ENCODE peak calls at places on chromosomes 4 and X, in seven cellular contexts. M, X, Z, D, O, A and U are unnamed samples.

GRCh38 chrX:44675364-44676024 is 132.8 kb upstream of the FUNDC1 start:
- DNase-seq in M (peak; percentile 89), X (peak; percentile 84), Z (peak; percentile 54), D (no peak), O (no peak), A (peak; percentile 69), U (peak; percentile 53)

GRCh38 chr4:146439999-146440398 is 81.7 kb downstream of the SLC10A7 start:
- DNase-seq in M (no peak), X (no peak), Z (no peak), D (no peak), O (no peak), A (no peak), U (no peak)

GRCh38 chr4:103032575-103032974 is 13.1 kb upstream of the SLC9B1 start:
- DNase-seq in M (no peak), X (peak; percentile 23), Z (no peak), D (no peak), O (no peak), A (no peak), U (no peak)

GRCh38 chr4:7083597-7084563 is 16.0 kb upstream of the GRPEL1 start:
- DNase-seq in M (no peak), X (no peak), Z (no peak), D (no peak), O (no peak), A (no peak), U (no peak)

GRCh38 chrX:150465856-150466775 is 102.3 kb upstream of the MTM1 start:
- DNase-seq in M (no peak), X (no peak), Z (no peak), D (no peak), O (no peak), A (no peak), U (no peak)

GRCh38 chr4:8307714-8308113 is 38.2 kb downstream of the HTRA3 start:
- DNase-seq in M (no peak), X (no peak), Z (no peak), D (no peak), O (no peak), A (no peak), U (no peak)

GRCh38 chr4:3858765-3859388 is 92.7 kb downstream of the ADRA2C start:
- DNase-seq in M (no peak), X (no peak), Z (no peak), D (no peak), O (no peak), A (no peak), U (no peak)

GRCh38 chr4:124564121-124564520 is 148.4 kb downstream of the ANKRD50 start:
- DNase-seq in M (no peak), X (peak; percentile 34), Z (no peak), D (no peak), O (no peak), A (no peak), U (no peak)

GRCh38 chr4:182144621-182145359 is 98.4 kb upstream of the TENM3 start:
- DNase-seq in M (no peak), X (peak; percentile 6), Z (peak; percentile 18), D (peak; percentile 41), O (no peak), A (no peak), U (no peak)

GRCh38 chr4:179989975-179990374 is 2253.2 kb upstream of the TENM3 start:
- DNase-seq in M (no peak), X (no peak), Z (no peak), D (no peak), O (peak; percentile 15), A (no peak), U (no peak)

GRCh38 chr4:36997727-36998126 is 246.8 kb upstream of the NWD2 start:
- DNase-seq in M (no peak), X (peak; percentile 19), Z (no peak), D (no peak), O (no peak), A (no peak), U (no peak)

GRCh38 chr4:4696521-4696920 is 154.7 kb upstream of the STX18 start:
- DNase-seq in M (no peak), X (no peak), Z (no peak), D (no peak), O (no peak), A (no peak), U (no peak)

GRCh38 chr4:34649716-34650115 is 1594.6 kb downstream of the ARAP2 start:
- DNase-seq in M (no peak), X (no peak), Z (no peak), D (no peak), O (no peak), A (no peak), U (no peak)

GRCh38 chrX:45771560-45772340 is 571.1 kb upstream of the DIPK2B start:
- DNase-seq in M (no peak), X (peak; percentile 77), Z (no peak), D (peak; percentile 24), O (no peak), A (no peak), U (peak; percentile 17)

GRCh38 chrX:124395145-124395858 is 48.9 kb downstream of the SH2D1A start:
- DNase-seq in M (no peak), X (no peak), Z (no peak), D (peak; percentile 2), O (no peak), A (no peak), U (no peak)

GRCh38 chrX:123215397-123216089 is 31.5 kb downstream of the GRIA3 start:
- DNase-seq in M (no peak), X (no peak), Z (no peak), D (no peak), O (no peak), A (no peak), U (no peak)

GRCh38 chr4:186570193-186570996 is 15.0 kb upstream of the MTNR1A start:
- DNase-seq in M (peak; percentile 45), X (peak; percentile 28), Z (no peak), D (no peak), O (no peak), A (no peak), U (no peak)

GRCh38 chr4:75211422-75211821 is 278.5 kb downstream of the PARM1 start:
- DNase-seq in M (no peak), X (no peak), Z (no peak), D (no peak), O (no peak), A (no peak), U (no peak)

GRCh38 chrX:4572652-4573051 is 859.2 kb upstream of the PRKX start:
- DNase-seq in M (no peak), X (no peak), Z (no peak), D (no peak), O (no peak), A (no peak), U (no peak)

GRCh38 chrX:13430136-13430827 is 110.4 kb upstream of the ATXN3L start:
- DNase-seq in M (no peak), X (peak; percentile 74), Z (no peak), D (no peak), O (no peak), A (no peak), U (no peak)

GRCh38 chr4:39637572-39638357 is 900 bp downstream of the SMIM14 start:
- DNase-seq in M (no peak), X (peak; percentile 72), Z (peak; percentile 59), D (peak; percentile 21), O (peak; percentile 20), A (no peak), U (peak; percentile 48)

GRCh38 chr4:145381163-145381562 is 100.5 kb upstream of the SMAD1 start:
- DNase-seq in M (no peak), X (no peak), Z (no peak), D (no peak), O (no peak), A (no peak), U (no peak)

GRCh38 chr4:187059895-187060294 is 336.2 kb upstream of the FAT1 start:
- DNase-seq in M (no peak), X (no peak), Z (no peak), D (no peak), O (no peak), A (no peak), U (no peak)

GRCh38 chr4:116839826-116840225 is 245.6 kb downstream of the TRAM1L1 start:
- DNase-seq in M (no peak), X (peak; percentile 77), Z (no peak), D (no peak), O (no peak), A (no peak), U (no peak)

GRCh38 chr4:67545199-67545995 is at the start of gene CENPC:
- DNase-seq in M (peak; percentile 86), X (peak; percentile 98), Z (peak; percentile 97), D (peak; percentile 87), O (peak; percentile 95), A (peak; percentile 79), U (peak; percentile 92)

GRCh38 chr4:6324999-6325790 is 55.5 kb downstream of the WFS1 start:
- DNase-seq in M (no peak), X (peak; percentile 25), Z (peak; percentile 63), D (no peak), O (no peak), A (no peak), U (no peak)

GRCh38 chr4:150699599-150699998 is 117.6 kb downstream of the MAB21L2 start:
- DNase-seq in M (no peak), X (no peak), Z (no peak), D (no peak), O (no peak), A (no peak), U (no peak)

GRCh38 chr4:15149234-15149841 is 147.1 kb downstream of the CPEB2 start:
- DNase-seq in M (no peak), X (peak; percentile 63), Z (no peak), D (peak; percentile 39), O (no peak), A (no peak), U (no peak)

GRCh38 chr4:15690020-15690809 is 8.6 kb downstream of the FAM200B start:
- DNase-seq in M (peak; percentile 26), X (peak; percentile 95), Z (no peak), D (no peak), O (no peak), A (peak; percentile 63), U (peak; percentile 76)

GRCh38 chrX:148567779-148568178 is 67.4 kb downstream of the AFF2 start:
- DNase-seq in M (no peak), X (peak; percentile 22), Z (no peak), D (no peak), O (no peak), A (no peak), U (no peak)

GRCh38 chrX:9517062-9517461 is 52.2 kb downstream of the TBL1X start:
- DNase-seq in M (no peak), X (no peak), Z (no peak), D (no peak), O (no peak), A (no peak), U (no peak)

GRCh38 chr4:15758294-15758693 is 19.8 kb upstream of the CD38 start:
- DNase-seq in M (no peak), X (no peak), Z (no peak), D (no peak), O (no peak), A (no peak), U (no peak)

GRCh38 chrX:37380920-37381319 is 31.8 kb downstream of the PRRG1 start:
- DNase-seq in M (peak; percentile 26), X (peak; percentile 86), Z (no peak), D (no peak), O (no peak), A (no peak), U (no peak)

GRCh38 chr4:74376888-74377483 is 12.0 kb downstream of the EREG start:
- DNase-seq in M (no peak), X (peak; percentile 76), Z (no peak), D (peak; percentile 45), O (no peak), A (peak; percentile 26), U (peak; percentile 46)

GRCh38 chr4:51843309-51844156 is 580 bp downstream of the DCUN1D4 start:
- DNase-seq in M (no peak), X (peak; percentile 63), Z (peak; percentile 80), D (peak; percentile 84), O (peak; percentile 4), A (peak; percentile 15), U (peak; percentile 48)